ENCODE peak calls at places on chromosomes 2 and 18, in six cellular contexts. M is lower lobe of right lung, I is IMR-90, V is tibial nerve, P is brain microvascular endothelial cell, A is tibial artery. D is an unnamed sample.

GRCh38 chr2:203579131-203579643 is 44.1 kb upstream of the RAPH1 start:
- DNase-seq in I (peak; percentile 84), P (peak; percentile 71), A (no peak), M (peak; percentile 51), V (no peak), D (no peak)

GRCh38 chr18:2997846-2998599 is 14.9 kb downstream of the LPIN2 start:
- DNase-seq in V (no peak), I (no peak), M (no peak), A (peak; percentile 53), P (no peak), D (no peak)

GRCh38 chr18:41553716-41554115 is 401.3 kb upstream of the PIK3C3 start:
- DNase-seq in P (no peak), I (no peak), M (no peak), V (no peak), A (no peak), D (no peak)

GRCh38 chr18:44696892-44697291 is 16.2 kb downstream of the SETBP1 start:
- DNase-seq in V (no peak), P (no peak), A (no peak), I (no peak), M (no peak), D (no peak)

GRCh38 chr18:3226048-3226447 is 6.3 kb upstream of the MYOM1 start:
- DNase-seq in I (no peak), P (no peak), A (no peak), V (no peak), M (no peak), D (no peak)

GRCh38 chr2:224816816-224817215 is 100.7 kb upstream of the CCDC195 start:
- DNase-seq in P (peak; percentile 34), M (no peak), A (no peak), V (no peak), I (peak; percentile 89), D (no peak)

GRCh38 chr2:2730301-2730833 is 399.3 kb upstream of the MYT1L start:
- DNase-seq in P (no peak), I (no peak), M (no peak), A (no peak), V (no peak), D (no peak)

GRCh38 chr18:53909668-53910067 is 314.8 kb downstream of the MBD2 start:
- DNase-seq in A (no peak), M (no peak), V (peak; percentile 30), P (peak; percentile 35), I (peak; percentile 1), D (no peak)

GRCh38 chr2:109423556-109424359 is 190.0 kb downstream of the SEPTIN10 start:
- DNase-seq in V (no peak), I (no peak), M (peak; percentile 22), A (no peak), P (no peak), D (no peak)

GRCh38 chr2:179440642-179441251 is 176.1 kb upstream of the SESTD1 start:
- DNase-seq in V (no peak), M (no peak), A (no peak), I (peak; percentile 26), P (no peak), D (no peak)

DNA sequence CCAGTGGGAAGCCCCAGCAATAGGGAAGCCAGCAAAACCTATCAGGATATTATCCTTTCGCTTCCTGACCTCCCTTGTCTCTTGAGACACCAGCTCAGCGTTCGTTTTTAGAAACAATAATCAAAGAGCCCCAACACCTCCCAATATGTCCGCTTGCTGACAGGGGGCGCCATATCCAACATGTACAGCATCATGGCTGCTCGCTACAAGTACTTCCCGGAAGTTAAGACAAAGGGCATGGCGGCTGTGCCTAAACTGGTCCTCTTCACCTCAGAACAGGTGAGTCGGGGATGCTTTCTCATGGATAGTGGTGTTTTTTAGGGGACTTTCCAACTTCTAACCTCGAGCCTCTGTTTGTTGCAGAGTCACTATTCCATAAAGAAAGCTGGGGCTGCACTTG is 28.7 kb downstream of the GAD1 start:
- DNase-seq in M (no peak), I (no peak), P (no peak), A (no peak), V (no peak), D (no peak)
- TF ChIP-seq CTCF in M (no peak), I (no peak), P (peak; percentile 29), A (no peak), V (no peak), D (peak; percentile 17)

DNA sequence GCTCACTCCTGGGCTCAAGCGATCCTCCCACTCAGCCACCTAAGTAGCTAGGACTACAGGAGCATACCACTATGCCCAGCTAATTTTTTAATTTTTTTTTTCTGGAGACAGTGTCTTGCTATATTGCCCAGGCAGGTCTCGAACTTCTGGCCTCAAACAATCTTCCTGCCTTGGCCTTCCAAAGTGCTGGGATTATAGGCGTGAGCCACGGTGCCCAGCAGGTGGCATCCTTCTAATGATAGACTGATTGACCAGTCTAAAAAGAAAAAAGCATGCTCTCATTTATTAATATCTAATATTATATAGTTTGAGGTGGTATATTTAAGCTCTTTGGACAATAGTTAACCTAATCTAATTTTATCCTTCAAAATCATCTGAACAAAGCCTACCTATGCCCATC is 198.6 kb downstream of the CAMKMT start:
- DNase-seq in I (no peak), P (no peak), A (no peak), V (no peak), M (peak; percentile 47), D (no peak)
- TF ChIP-seq CTCF in I (no peak), P (peak; percentile 55), A (no peak), V (no peak), M (peak; percentile 27), D (peak; percentile 39)

GRCh38 chr18:36372902-36373301 is 75.4 kb downstream of the FHOD3 start:
- DNase-seq in I (peak; percentile 85), V (no peak), M (no peak), P (peak; percentile 84), A (no peak), D (no peak)
- TF ChIP-seq CTCF in I (peak; percentile 30), V (no peak), M (no peak), P (peak; percentile 64), A (no peak), D (no peak)

GRCh38 chr18:32328379-32328778 is 138.5 kb downstream of the MEP1B start:
- DNase-seq in V (no peak), P (peak; percentile 49), I (peak; percentile 87), A (no peak), M (no peak), D (no peak)
- TF ChIP-seq CTCF in V (no peak), P (no peak), I (peak; percentile 0), A (no peak), M (no peak), D (no peak)

DNA sequence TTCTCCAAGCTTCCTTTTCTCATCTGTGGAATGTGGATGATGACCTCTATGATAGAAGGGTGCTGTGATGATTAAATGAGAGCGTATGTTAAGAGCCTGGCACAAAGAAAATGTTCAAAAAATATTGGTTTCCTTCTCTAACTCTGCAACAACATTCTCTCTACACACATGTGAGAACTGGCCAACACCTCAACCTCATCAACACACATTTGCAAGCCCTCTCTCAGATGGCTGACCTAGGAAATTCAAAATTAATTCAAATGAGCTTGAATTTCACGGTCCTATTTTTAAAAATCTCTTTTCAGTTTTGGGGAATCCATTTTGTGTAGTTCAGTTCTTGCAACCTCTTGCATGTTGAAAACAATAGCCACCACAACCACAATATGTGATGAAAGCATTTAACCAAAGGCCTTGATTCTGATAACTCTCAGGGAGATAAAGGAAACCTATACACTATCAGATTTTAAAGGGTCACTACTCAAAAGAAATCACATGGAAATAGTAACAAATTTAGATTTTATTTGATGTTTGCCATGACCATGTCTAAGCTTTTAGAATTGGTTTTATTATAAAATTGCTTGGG is 16.7 kb upstream of the NABP1 start:
- DNase-seq in A (no peak), I (no peak), P (no peak), V (no peak), M (no peak), D (no peak)
- TF ChIP-seq CTCF in A (no peak), I (no peak), P (no peak), V (no peak), M (no peak), D (no peak)

GRCh38 chr2:148832626-148833025 is 42.4 kb upstream of the KIF5C start:
- DNase-seq in V (no peak), A (no peak), M (no peak), I (no peak), P (no peak), D (no peak)

GRCh38 chr2:148828941-148829340 is 46.1 kb upstream of the KIF5C start:
- DNase-seq in M (no peak), V (no peak), A (no peak), I (no peak), P (no peak), D (no peak)

GRCh38 chr2:148824190-148824589 is 50.8 kb upstream of the KIF5C start:
- DNase-seq in M (no peak), P (no peak), V (no peak), I (no peak), A (no peak), D (no peak)

GRCh38 chr2:148826791-148827190 is 48.2 kb upstream of the KIF5C start:
- DNase-seq in P (no peak), M (no peak), I (no peak), V (no peak), A (no peak), D (no peak)

DNA sequence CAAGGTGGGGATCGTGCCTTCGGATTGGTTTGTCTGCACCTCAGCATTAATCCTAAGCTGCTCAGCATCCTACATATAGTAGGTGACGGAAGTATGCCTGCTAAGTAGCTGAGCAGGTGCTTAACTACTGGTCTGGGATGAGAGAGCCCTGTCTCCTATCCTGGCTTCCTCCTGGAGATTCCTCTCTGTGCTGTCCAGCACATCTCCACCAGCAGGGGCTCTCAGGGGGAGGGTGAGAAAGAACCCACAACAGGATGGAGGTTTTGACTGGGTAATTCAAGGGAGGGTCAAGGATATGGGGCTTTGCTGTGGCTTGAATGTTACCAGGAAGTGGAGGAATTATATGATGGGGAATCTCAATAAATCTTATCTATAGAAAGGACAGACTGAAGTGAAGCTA is 45.4 kb upstream of the KIF5C start:
- DNase-seq in I (no peak), P (no peak), A (no peak), M (no peak), V (no peak), D (peak; percentile 37)
- TF ChIP-seq CTCF in I (no peak), P (peak; percentile 36), A (no peak), M (no peak), V (no peak), D (no peak)

GRCh38 chr2:144477281-144477942 is 42.5 kb downstream of the ZEB2 start:
- DNase-seq in A (no peak), I (peak; percentile 74), P (no peak), V (no peak), M (no peak), D (no peak)

GRCh38 chr2:144472911-144473310 is 47.0 kb downstream of the ZEB2 start:
- DNase-seq in M (no peak), P (no peak), A (no peak), I (no peak), V (no peak), D (no peak)

GRCh38 chr2:144475596-144475995 is 44.3 kb downstream of the ZEB2 start:
- DNase-seq in P (no peak), M (no peak), V (no peak), A (no peak), I (no peak), D (no peak)

GRCh38 chr2:144474017-144474416 is 45.9 kb downstream of the ZEB2 start:
- DNase-seq in I (no peak), A (no peak), M (no peak), P (no peak), V (no peak), D (no peak)

GRCh38 chr2:144475044-144475443 is 44.9 kb downstream of the ZEB2 start:
- DNase-seq in I (no peak), M (no peak), A (no peak), P (no peak), V (no peak), D (no peak)
- TF ChIP-seq CTCF in I (no peak), M (no peak), A (no peak), P (no peak), V (no peak), D (no peak)

GRCh38 chr2:74142340-74142739 is 5.4 kb downstream of the BOLA3 start:
- DNase-seq in P (no peak), A (no peak), V (no peak), M (no peak), I (no peak), D (no peak)
- TF ChIP-seq CTCF in P (peak; percentile 42), A (no peak), V (no peak), M (no peak), I (no peak), D (no peak)